ENCODE peak calls at places on chromosome 21, in four cellular contexts. Q, Y, P and N are unnamed samples.

GRCh38 chr21:43193651-43194302 is 25.0 kb downstream of the CRYAA start:
- DNase-seq in Q (peak), Y (peak), P (peak), N (peak)

GRCh38 chr21:28229811-28230210 is 762.9 kb downstream of the LTN1 start:
- DNase-seq in Q (peak), Y (peak), P (no peak), N (peak)

GRCh38 chr21:36551326-36551725 is 71.4 kb upstream of the CLDN14 start:
- DNase-seq in Q (no peak), Y (no peak), P (no peak), N (no peak)

GRCh38 chr21:25005388-25005787 is 601.9 kb downstream of the MRPL39 start:
- DNase-seq in Q (no peak), Y (peak), P (no peak), N (no peak)

GRCh38 chr21:43339668-43340067 is 87.3 kb downstream of the SIK1 start:
- DNase-seq in Q (no peak), Y (no peak), P (peak), N (no peak)

GRCh38 chr21:44024895-44025353 is 12.8 kb downstream of the TRAPPC10 start:
- DNase-seq in Q (peak), Y (peak), P (peak), N (peak)

GRCh38 chr21:41752231-41752681 is 14.6 kb downstream of the RIPK4 start:
- DNase-seq in Q (peak), Y (peak), P (no peak), N (no peak)

GRCh38 chr21:42101246-42101645 is 30.1 kb downstream of the UMODL1 start:
- DNase-seq in Q (no peak), Y (no peak), P (no peak), N (no peak)

GRCh38 chr21:16037386-16037785 is 307.6 kb downstream of the USP25 start:
- DNase-seq in Q (peak), Y (no peak), P (no peak), N (no peak)

GRCh38 chr21:31766895-31767294 is 35.0 kb upstream of the SCAF4 start:
- DNase-seq in Q (no peak), Y (no peak), P (no peak), N (no peak)

GRCh38 chr21:44529503-44530125 is 10.4 kb downstream of the KRTAP10-1 start:
- DNase-seq in Q (no peak), Y (no peak), P (no peak), N (no peak)

GRCh38 chr21:43365611-43366426 is 61.1 kb downstream of the SIK1 start:
- DNase-seq in Q (peak), Y (no peak), P (no peak), N (no peak)

GRCh38 chr21:15826147-15826780 is 96.5 kb downstream of the USP25 start:
- DNase-seq in Q (peak), Y (peak), P (no peak), N (no peak)

GRCh38 chr21:20424943-20425342 is 573.3 kb upstream of the NCAM2 start:
- DNase-seq in Q (no peak), Y (no peak), P (no peak), N (no peak)

GRCh38 chr21:34017127-34017961 is 56.0 kb upstream of the MRPS6 start:
- DNase-seq in Q (no peak), Y (no peak), P (no peak), N (no peak)

GRCh38 chr21:42413500-42413899 is 9.8 kb downstream of the UBASH3A start:
- DNase-seq in Q (no peak), Y (no peak), P (no peak), N (no peak)

GRCh38 chr21:42171091-42172053 is 47.6 kb upstream of the ABCG1 start:
- DNase-seq in Q (no peak), Y (no peak), P (peak), N (no peak)

GRCh38 chr21:42983102-42983501 is 8.7 kb downstream of the PKNOX1 start:
- DNase-seq in Q (no peak), Y (no peak), P (no peak), N (no peak)

GRCh38 chr21:28429161-28429560 is 563.5 kb downstream of the LTN1 start:
- DNase-seq in Q (no peak), Y (no peak), P (no peak), N (no peak)

GRCh38 chr21:42456457-42456856 is 39.6 kb downstream of the RSPH1 start:
- DNase-seq in Q (no peak), Y (no peak), P (no peak), N (no peak)

GRCh38 chr21:32994305-32994704 is 31.4 kb upstream of the OLIG2 start:
- DNase-seq in Q (peak), Y (peak), P (no peak), N (no peak)
- TF ChIP-seq CTCF in Q (peak), Y (peak), P (no peak), N (peak)

GRCh38 chr21:46151261-46151988 is 4.0 kb downstream of the FTCD start:
- DNase-seq in Q (no peak), Y (no peak), P (peak), N (no peak)

GRCh38 chr21:46149205-46149901 is 6.0 kb downstream of the FTCD start:
- DNase-seq in Q (no peak), Y (no peak), P (peak), N (no peak)

GRCh38 chr21:46148106-46148505 is 7.3 kb downstream of the FTCD start:
- DNase-seq in Q (no peak), Y (no peak), P (peak), N (no peak)

GRCh38 chr21:46150491-46151121 is 4.8 kb downstream of the FTCD start:
- DNase-seq in Q (no peak), Y (peak), P (no peak), N (no peak)

DNA sequence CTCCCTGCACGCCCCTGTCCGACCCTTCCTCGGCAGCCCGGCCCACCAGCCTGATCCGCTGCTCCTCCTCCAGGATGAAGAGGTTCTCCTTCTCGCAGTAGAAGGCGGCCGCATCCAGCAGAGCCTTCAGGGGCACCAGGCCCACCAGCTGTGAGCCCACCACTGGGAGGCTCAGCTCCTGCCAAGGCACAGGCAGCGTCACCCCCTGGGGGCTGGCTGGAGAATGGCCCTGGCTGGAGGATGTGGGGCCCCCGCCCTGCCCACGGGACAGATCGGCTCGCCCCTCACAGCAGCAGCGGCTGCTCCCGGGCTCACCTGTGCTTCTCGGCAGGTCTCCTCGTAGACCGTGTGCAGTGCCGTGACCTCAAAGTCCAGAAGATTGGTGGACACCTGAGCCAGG is 5.3 kb downstream of the FTCD start:
- DNase-seq in Q (no peak), Y (no peak), P (peak), N (no peak)
- H3K4me3 ChIP-seq in Q (no peak), Y (no peak), P (no peak), N (no peak)

GRCh38 chr21:35448876-35449599 is 399.9 kb upstream of the RUNX1 start:
- DNase-seq in Q (no peak), Y (no peak), P (no peak), N (no peak)
- TF ChIP-seq CTCF in Q (no peak), Y (no peak), P (no peak), N (no peak)

DNA sequence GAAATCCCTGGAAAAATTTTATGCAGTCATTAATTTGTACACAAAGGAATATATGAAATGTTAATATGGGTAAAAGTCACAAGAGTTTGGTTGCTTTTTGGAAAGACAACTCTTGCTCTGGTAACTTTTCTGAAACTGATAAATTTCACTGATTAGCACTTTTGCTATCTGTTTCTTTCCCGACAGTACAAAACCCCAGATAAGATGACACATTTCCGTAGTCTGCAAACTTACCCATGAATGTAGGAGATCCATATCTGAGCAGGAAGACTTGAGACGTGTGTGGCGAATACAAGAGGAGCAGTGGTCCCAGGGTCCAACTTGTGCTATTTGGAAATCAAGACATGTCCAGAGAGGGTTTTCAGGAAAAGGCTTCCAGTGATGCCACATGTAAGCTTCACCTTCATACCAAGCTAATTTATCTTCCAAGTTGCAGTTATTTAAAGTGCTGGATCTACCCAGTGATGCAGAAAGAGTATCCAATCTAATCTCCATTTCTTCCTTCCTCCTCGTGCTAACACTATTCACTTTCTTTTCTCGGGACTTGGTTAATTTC is 35.9 kb upstream of the SAMSN1 start:
- DNase-seq in Q (no peak), Y (no peak), P (no peak), N (no peak)
- H3K4me3 ChIP-seq in Q (no peak), Y (no peak), P (no peak), N (no peak)

GRCh38 chr21:38506606-38507331 is 8.5 kb upstream of the ERG start:
- DNase-seq in Q (peak), Y (no peak), P (no peak), N (no peak)

GRCh38 chr21:38505654-38506523 is 7.6 kb upstream of the ERG start:
- DNase-seq in Q (peak), Y (peak), P (no peak), N (peak)

GRCh38 chr21:38511198-38511597 is 12.9 kb upstream of the ERG start:
- DNase-seq in Q (no peak), Y (no peak), P (no peak), N (no peak)

GRCh38 chr21:38507374-38507942 is 9.2 kb upstream of the ERG start:
- DNase-seq in Q (no peak), Y (no peak), P (no peak), N (no peak)

GRCh38 chr21:38511662-38512243 is 13.5 kb upstream of the ERG start:
- DNase-seq in Q (no peak), Y (no peak), P (no peak), N (no peak)
- TF ChIP-seq CTCF in Q (no peak), Y (no peak), P (no peak), N (no peak)

DNA sequence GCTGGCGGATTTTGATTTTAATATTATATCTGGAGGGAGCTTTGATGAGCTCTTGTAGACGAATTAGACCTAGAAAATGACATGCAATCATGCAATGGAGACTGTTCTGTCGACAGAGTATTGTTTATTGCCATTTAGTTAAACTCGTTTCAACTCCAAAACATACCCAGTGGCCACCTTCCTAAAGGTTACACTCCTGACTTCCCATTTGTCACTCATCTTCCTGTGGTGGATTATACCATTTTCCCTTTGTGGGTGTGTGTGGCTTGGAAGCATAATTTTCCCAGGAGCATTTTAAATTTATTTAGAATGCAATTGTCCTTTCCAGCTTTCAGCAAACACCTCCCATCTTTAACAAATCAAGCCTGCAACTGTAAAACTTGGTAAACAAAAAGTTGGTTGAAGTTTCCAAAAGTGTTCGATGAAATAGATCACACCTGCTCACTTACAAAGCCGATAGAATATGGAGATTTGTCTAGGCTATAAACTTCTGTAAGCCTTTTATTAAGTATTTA is 266.6 kb downstream of the GRIK1 start:
- DNase-seq in Q (no peak), Y (no peak), P (no peak), N (no peak)
- H3K4me3 ChIP-seq in Q (no peak), Y (no peak), P (no peak), N (no peak)